ENCODE peak calls at places on chromosomes 2 and 18, in six cellular contexts. J is Peyer's patch, T is iPS-NIHi11, F is NCI-H2081, Z is endodermal cell, U is globus pallidus. E is an unnamed sample.

GRCh38 chr2:86337235-86338099 is at the start of gene REEP1:
- DNase-seq in J (peak), T (peak), F (peak), Z (peak), U (no peak), E (peak)

GRCh38 chr2:23435250-23436035 is 50.5 kb downstream of the KLHL29 start:
- DNase-seq in J (no peak), T (no peak), F (no peak), Z (no peak), U (no peak), E (no peak)

GRCh38 chr18:75211721-75212625 is 1.4 kb downstream of the TSHZ1 start:
- DNase-seq in J (no peak), T (peak), F (peak), Z (peak), U (no peak), E (peak)

GRCh38 chr2:12819721-12820120 is 103.0 kb downstream of the TRIB2 start:
- DNase-seq in J (no peak), T (no peak), F (no peak), Z (no peak), U (no peak), E (no peak)

GRCh38 chr18:9561774-9562173 is 52.6 kb downstream of the PPP4R1 start:
- DNase-seq in J (no peak), T (no peak), F (no peak), Z (no peak), U (no peak), E (no peak)

GRCh38 chr2:24164416-24164973 is 10.4 kb upstream of the FAM228A start:
- DNase-seq in J (no peak), T (peak), F (no peak), Z (peak), U (peak), E (no peak)

GRCh38 chr2:188243381-188243780 is 48.3 kb upstream of the GULP1 start:
- DNase-seq in J (no peak), T (no peak), F (no peak), Z (no peak), U (no peak), E (no peak)

GRCh38 chr2:172734711-172735645 is 667 bp upstream of the RAPGEF4 start:
- DNase-seq in J (no peak), T (peak), F (peak), Z (peak), U (no peak), E (no peak)

GRCh38 chr18:25113081-25113480 is 238.9 kb downstream of the ZNF521 start:
- DNase-seq in J (no peak), T (no peak), F (no peak), Z (peak), U (no peak), E (no peak)

GRCh38 chr2:74554821-74555531 is 456 bp downstream of the DOK1 start:
- DNase-seq in J (peak), T (peak), F (peak), Z (peak), U (no peak), E (peak)

GRCh38 chr2:120238728-120239487 is 13.7 kb upstream of the RALB start:
- DNase-seq in J (peak), T (no peak), F (no peak), Z (peak), U (no peak), E (peak)

GRCh38 chr2:229856416-229856815 is 65.4 kb downstream of the TRIP12 start:
- DNase-seq in J (no peak), T (no peak), F (no peak), Z (no peak), U (no peak), E (no peak)

E was measured in psoas muscle.